ENCODE peak calls at places on chromosomes 4 and X, in four cellular contexts. F, B, W and Z are unnamed samples.

GRCh38 chrX:107826286-107827136 is 845 bp downstream of the MID2 start:
- DNase-seq in F (peak; percentile 28), B (peak; percentile 74), W (no peak), Z (peak; percentile 10)

GRCh38 chrX:111615227-111615626 is 65.7 kb upstream of the ALG13 start:
- DNase-seq in F (no peak), B (peak; percentile 3), W (no peak), Z (no peak)

GRCh38 chr4:66820681-66821080 is 724.6 kb downstream of the CENPC start:
- DNase-seq in F (no peak), B (no peak), W (no peak), Z (no peak)

GRCh38 chr4:118352843-118353373 is at the start of gene PRSS12:
- DNase-seq in F (peak; percentile 95), B (peak; percentile 87), W (no peak), Z (peak; percentile 92)

GRCh38 chr4:130028552-130028951 is 932.6 kb downstream of the C4orf33 start:
- DNase-seq in F (no peak), B (peak; percentile 31), W (no peak), Z (no peak)

GRCh38 chr4:121072080-121072835 is at the start of gene NDNF:
- DNase-seq in F (peak; percentile 49), B (peak; percentile 74), W (peak; percentile 54), Z (peak; percentile 22)

GRCh38 chr4:169485791-169486742 is 126.3 kb downstream of the NEK1 start:
- DNase-seq in F (peak; percentile 34), B (peak; percentile 49), W (no peak), Z (no peak)

GRCh38 chr4:149164282-149164681 is 651.4 kb downstream of the IQCM start:
- DNase-seq in F (no peak), B (peak; percentile 91), W (no peak), Z (peak; percentile 19)

GRCh38 chr4:62914758-62915157 is 1494.5 kb downstream of the TECRL start:
- DNase-seq in F (peak; percentile 67), B (no peak), W (no peak), Z (no peak)

GRCh38 chrX:133185938-133186337 is 32.2 kb downstream of the TFDP3 start:
- DNase-seq in F (no peak), B (no peak), W (no peak), Z (no peak)

GRCh38 chr4:105990933-105991332 is 95.7 kb downstream of the NPNT start:
- DNase-seq in F (peak; percentile 88), B (no peak), W (peak; percentile 62), Z (peak; percentile 93)

GRCh38 chrX:134721766-134722532 is 63.7 kb upstream of the PLAC1 start:
- DNase-seq in F (no peak), B (no peak), W (no peak), Z (no peak)

GRCh38 chr4:148116264-148116663 is 325.9 kb downstream of the NR3C2 start:
- DNase-seq in F (no peak), B (no peak), W (no peak), Z (no peak)

GRCh38 chr4:135382280-135382679 is 1180.7 kb upstream of the PABPC4L start:
- DNase-seq in F (no peak), B (no peak), W (no peak), Z (peak; percentile 2)

GRCh38 chr4:5511791-5512190 is 196.6 kb downstream of the EVC2 start:
- DNase-seq in F (no peak), B (no peak), W (no peak), Z (no peak)

GRCh38 chr4:83643036-83643435 is 107.1 kb downstream of the GPAT3 start:
- DNase-seq in F (no peak), B (no peak), W (no peak), Z (no peak)

GRCh38 chrX:47148946-47149345 is 3.9 kb downstream of the RBM10 start:
- DNase-seq in F (no peak), B (no peak), W (no peak), Z (no peak)

GRCh38 chr4:55369968-55370367 is 23.9 kb downstream of the SRD5A3 start:
- DNase-seq in F (no peak), B (no peak), W (no peak), Z (no peak)

GRCh38 chr4:76435689-76436176 is 704 bp downstream of the SHROOM3 start:
- DNase-seq in F (no peak), B (peak; percentile 63), W (no peak), Z (no peak)

GRCh38 chrX:10633722-10634121 is 13.3 kb upstream of the MID1 start:
- DNase-seq in F (peak; percentile 22), B (no peak), W (peak; percentile 69), Z (peak; percentile 78)

GRCh38 chr4:149595500-149595899 is 220.1 kb downstream of the IQCM start:
- DNase-seq in F (no peak), B (no peak), W (no peak), Z (no peak)

GRCh38 chr4:36224969-36225903 is 19.1 kb downstream of the ARAP2 start:
- DNase-seq in F (no peak), B (no peak), W (no peak), Z (no peak)

DNA sequence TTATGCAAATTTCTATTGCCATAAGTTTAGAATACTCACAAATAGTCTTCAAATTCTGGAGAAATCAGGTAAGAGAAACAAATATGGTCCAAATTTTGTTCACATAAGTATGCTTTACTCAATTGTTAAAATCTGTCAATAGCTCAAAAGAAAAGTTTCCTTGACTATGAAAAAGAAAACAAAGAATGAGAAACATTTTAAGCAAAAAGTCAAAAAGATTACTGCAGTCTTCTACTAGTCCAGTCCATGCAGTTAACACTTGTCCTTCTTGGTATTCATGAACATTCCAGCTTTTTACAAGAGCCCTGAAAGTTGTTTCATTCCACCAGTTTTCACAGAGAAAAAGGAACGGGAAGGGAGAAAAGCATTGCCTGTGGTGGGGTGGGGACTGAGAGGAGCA is 54.7 kb upstream of the ZXDA start:
- DNase-seq in F (no peak), B (no peak), W (no peak), Z (no peak)
- H3K9me3 ChIP-seq in F (no peaks in the 10 kb centered on the region), B (peaks cover 49% of the 10 kb centered on the region), W (no peaks in the 10 kb centered on the region), Z (no peaks in the 10 kb centered on the region)

GRCh38 chr4:52891743-52892142 is 29.6 kb downstream of the RASL11B start:
- DNase-seq in F (no peak), B (no peak), W (no peak), Z (no peak)

GRCh38 chr4:52892880-52893279 is 30.8 kb downstream of the RASL11B start:
- DNase-seq in F (no peak), B (no peak), W (no peak), Z (no peak)

GRCh38 chr4:52889778-52890400 is 27.8 kb downstream of the RASL11B start:
- DNase-seq in F (no peak), B (no peak), W (no peak), Z (no peak)

GRCh38 chr4:52890401-52890791 is 28.3 kb downstream of the RASL11B start:
- DNase-seq in F (no peak), B (no peak), W (no peak), Z (no peak)

DNA sequence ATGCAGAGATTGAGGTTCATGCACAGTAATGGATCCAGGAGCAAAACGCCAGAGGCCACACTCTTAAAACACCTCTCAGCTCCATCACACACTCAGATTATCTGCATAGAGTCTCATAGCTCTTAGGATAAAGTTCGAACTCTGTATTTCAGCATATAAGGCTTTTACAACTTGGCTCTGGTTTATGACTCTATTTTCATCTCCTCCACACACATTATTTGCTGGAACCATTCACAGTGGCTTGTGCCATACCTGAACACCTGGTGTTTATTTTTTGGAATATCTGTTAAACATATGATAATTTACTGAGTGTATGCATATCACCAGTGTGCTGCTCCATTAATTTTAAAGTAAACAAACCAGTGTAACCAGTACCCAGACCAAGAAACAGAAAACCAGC is 27.2 kb downstream of the RASL11B start:
- DNase-seq in F (no peak), B (no peak), W (no peak), Z (no peak)
- H3K4me3 ChIP-seq in F (no peak overlapping the region), B (no peak overlapping the region), W (no peak overlapping the region), Z (no peak overlapping the region)

GRCh38 chrX:119999087-119999634 is 55.6 kb upstream of the NKAP start:
- DNase-seq in F (no peak), B (no peak), W (no peak), Z (no peak)
- H3K27me3 ChIP-seq in F (peaks cover 63% of the 10 kb centered on the region), B (peaks cover 100% of the 10 kb centered on the region), W (no peaks in the 10 kb centered on the region), Z (peaks cover 26% of the 10 kb centered on the region)

DNA sequence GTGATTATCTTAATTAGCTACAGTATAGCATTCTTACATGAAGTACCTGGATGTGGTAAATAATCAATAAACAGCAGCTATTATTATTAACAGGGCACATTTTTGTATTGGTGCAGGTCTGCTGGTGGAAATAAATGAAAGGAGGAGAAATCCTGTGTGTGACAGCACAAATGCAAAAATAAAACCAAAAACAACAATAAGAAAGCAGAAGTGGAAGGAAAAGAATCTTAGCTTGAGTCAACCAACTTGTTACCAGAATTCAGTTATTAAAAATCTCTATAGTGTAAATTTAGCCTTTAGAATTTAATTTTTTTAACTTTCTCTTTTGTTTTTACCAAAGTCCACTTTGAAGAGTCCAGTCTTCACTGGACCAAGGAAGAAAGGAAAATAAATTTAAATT is 63.1 kb upstream of the LSM6 start:
- DNase-seq in F (no peak), B (no peak), W (no peak), Z (no peak)
- H3K9me3 ChIP-seq in F (no peaks in the 10 kb centered on the region), B (no peaks in the 10 kb centered on the region), W (no peaks in the 10 kb centered on the region), Z (no peaks in the 10 kb centered on the region)

DNA sequence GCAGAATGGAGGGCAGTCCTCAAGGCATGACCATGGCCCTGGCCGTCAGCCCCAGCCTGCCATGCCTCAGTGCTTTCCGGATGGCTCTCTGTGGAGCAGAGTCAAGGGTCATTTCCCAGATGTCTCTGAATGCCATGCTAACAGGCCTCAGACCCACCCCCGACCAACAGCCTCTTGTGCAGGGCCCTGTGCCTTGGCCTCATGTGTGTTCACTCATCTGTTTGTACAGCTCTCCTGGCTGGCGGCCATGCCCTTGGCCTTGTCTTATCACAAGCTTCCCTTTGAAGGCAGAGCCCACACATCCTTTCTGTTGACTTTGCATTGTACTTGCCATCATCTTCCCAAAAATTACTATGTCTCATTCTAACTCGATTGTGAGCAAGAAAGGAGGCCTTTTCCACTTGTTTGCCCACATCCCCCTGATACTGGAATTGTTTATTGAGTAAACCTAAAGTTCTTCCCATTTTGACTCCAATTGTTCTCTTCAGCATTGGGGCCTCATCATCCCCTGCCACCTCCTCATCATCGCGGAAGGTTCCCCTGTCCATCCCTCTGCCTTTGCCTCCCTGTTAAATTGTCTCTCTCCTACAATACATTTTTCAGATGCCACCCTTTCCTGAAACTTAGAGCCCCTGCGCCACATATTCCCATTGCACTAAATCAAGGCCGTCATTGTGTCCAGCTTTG is 6.3 kb downstream of the CA5B start:
- DNase-seq in F (peak; percentile 25), B (no peak), W (no peak), Z (peak; percentile 15)
- H3K4me3 ChIP-seq in F (no peak overlapping the region), B (no peak overlapping the region), W (no peak overlapping the region), Z (no peak overlapping the region)

GRCh38 chrX:109301177-109301576 is 180.7 kb downstream of the GUCY2F start:
- DNase-seq in F (no peak), B (no peak), W (no peak), Z (no peak)

GRCh38 chrX:109299091-109299490 is 182.8 kb downstream of the GUCY2F start:
- DNase-seq in F (no peak), B (peak; percentile 25), W (no peak), Z (no peak)

GRCh38 chrX:109300415-109300814 is 181.5 kb downstream of the GUCY2F start:
- DNase-seq in F (no peak), B (no peak), W (no peak), Z (no peak)
- H3K27me3 ChIP-seq in F (no peaks in the 10 kb centered on the region), B (no peaks in the 10 kb centered on the region), W (no peaks in the 10 kb centered on the region), Z (no peaks in the 10 kb centered on the region)

DNA sequence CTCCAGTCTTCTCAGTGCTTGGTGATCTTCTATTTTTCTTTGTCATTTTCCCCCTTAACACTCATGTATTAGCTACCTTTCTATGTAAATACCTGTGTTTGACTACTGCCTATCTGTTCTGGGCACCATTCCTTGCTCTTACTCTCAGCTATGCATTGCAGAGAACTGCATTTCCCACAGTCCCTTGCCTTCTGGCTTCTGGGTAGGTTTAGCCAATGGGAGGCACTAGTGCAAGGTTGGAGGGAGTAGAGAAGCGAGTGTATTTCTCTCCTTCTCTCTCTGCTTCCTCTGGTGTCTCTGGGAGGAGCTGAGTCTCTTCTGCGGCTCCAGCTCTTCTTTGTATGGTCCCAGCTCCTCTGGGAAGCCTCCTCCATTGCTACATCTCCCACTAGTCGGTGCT is 50.5 kb downstream of the CWH43 start:
- DNase-seq in F (no peak), B (no peak), W (no peak), Z (no peak)
- H3K9me3 ChIP-seq in F (no peaks in the 10 kb centered on the region), B (peaks cover 12% of the 10 kb centered on the region), W (no peaks in the 10 kb centered on the region), Z (no peaks in the 10 kb centered on the region)